ENCODE peak calls at places on chromosomes 6 and 20, in ten cellular contexts. I is AG08396; Q is stimulated activated CD4-positive, alpha-beta T cell treated with anti-CD3 and anti-CD28 coated beads, TNF-alpha, amount 100 ng/mL, for 48 hours; K is fibroblast of mammary gland; S is amygdala; R is left lung; X is iPS-NIHi11; V is activated CD4-positive, alpha-beta memory T cell treated with anti-CD3 and anti-CD28 coated beads for 36 hours; M is B cell; G is cerebellar cortex. N is an unnamed sample.

GRCh38 chr20:5827098-5827853 is 77.1 kb downstream of the SHLD1 start:
- DNase-seq in I (no peak), Q (no peak), K (no peak), S (no peak), R (no peak), X (no peak), V (no peak), M (no peak), G (peak; percentile 63), N (peak; percentile 31)

GRCh38 chr6:87982134-87982533 is 65.5 kb upstream of the SPACA1 start:
- DNase-seq in I (no peak), Q (no peak), K (peak; percentile 27), S (no peak), R (no peak), X (no peak), V (no peak), M (no peak), G (no peak), N (no peak)

GRCh38 chr20:58662142-58662473 is 11.0 kb downstream of the STX16 start:
- DNase-seq in I (no peak), Q (no peak), K (no peak), S (no peak), R (no peak), X (no peak), V (no peak), M (no peak), G (no peak), N (no peak)

GRCh38 chr6:150557043-150557599 is 42.6 kb upstream of the PLEKHG1 start:
- DNase-seq in I (no peak), Q (no peak), K (no peak), S (no peak), R (no peak), X (no peak), V (no peak), M (no peak), G (no peak), N (no peak)

GRCh38 chr6:14166821-14167220 is 49.2 kb downstream of the CD83 start:
- DNase-seq in I (no peak), Q (no peak), K (no peak), S (no peak), R (no peak), X (no peak), V (no peak), M (no peak), G (no peak), N (no peak)

GRCh38 chr6:63022631-63023030 is 188.6 kb upstream of the FKBP1C start:
- DNase-seq in I (no peak), Q (no peak), K (no peak), S (no peak), R (no peak), X (no peak), V (no peak), M (no peak), G (no peak), N (no peak)

GRCh38 chr6:100881707-100882040 is 545 bp upstream of the ASCC3 start:
- DNase-seq in I (peak; percentile 7), Q (no peak), K (peak; percentile 13), S (no peak), R (no peak), X (no peak), V (no peak), M (no peak), G (no peak), N (no peak)

GRCh38 chr20:24698706-24699206 is 229.3 kb downstream of the SYNDIG1 start:
- DNase-seq in I (no peak), Q (no peak), K (no peak), S (no peak), R (no peak), X (no peak), V (no peak), M (no peak), G (no peak), N (no peak)

GRCh38 chr20:62342910-62343309 is 24.2 kb downstream of the LAMA5 start:
- DNase-seq in I (no peak), Q (no peak), K (no peak), S (no peak), R (peak; percentile 4), X (no peak), V (no peak), M (no peak), G (no peak), N (no peak)

GRCh38 chr6:116550796-116551195 is 2.8 kb upstream of the CALHM4 start:
- DNase-seq in I (no peak), Q (no peak), K (no peak), S (no peak), R (no peak), X (no peak), V (no peak), M (no peak), G (no peak), N (no peak)

GRCh38 chr6:4008324-4009047 is 70.5 kb downstream of the FAM217A start:
- DNase-seq in I (peak; percentile 53), Q (no peak), K (peak; percentile 87), S (no peak), R (no peak), X (no peak), V (no peak), M (peak; percentile 51), G (peak; percentile 52), N (no peak)

GRCh38 chr20:36950432-36951197 is 893 bp downstream of the SAMHD1 start:
- DNase-seq in I (peak; percentile 38), Q (no peak), K (peak; percentile 49), S (no peak), R (peak; percentile 80), X (peak; percentile 42), V (peak; percentile 57), M (peak; percentile 15), G (peak; percentile 62), N (peak; percentile 64)

GRCh38 chr6:89939144-89939543 is 44.9 kb downstream of the GJA10 start:
- DNase-seq in I (no peak), Q (no peak), K (no peak), S (no peak), R (no peak), X (no peak), V (no peak), M (no peak), G (no peak), N (no peak)

GRCh38 chr6:124956018-124956417 is 6.2 kb upstream of the RNF217 start:
- DNase-seq in I (no peak), Q (no peak), K (no peak), S (no peak), R (peak; percentile 41), X (no peak), V (no peak), M (no peak), G (no peak), N (no peak)

GRCh38 chr6:130796313-130796905 is 30.8 kb upstream of the SMLR1 start:
- DNase-seq in I (peak; percentile 69), Q (no peak), K (peak; percentile 81), S (no peak), R (no peak), X (no peak), V (no peak), M (no peak), G (no peak), N (no peak)

GRCh38 chr6:76697585-76697984 is 625.1 kb upstream of the IMPG1 start:
- DNase-seq in I (peak; percentile 2), Q (no peak), K (peak; percentile 28), S (no peak), R (no peak), X (peak; percentile 26), V (no peak), M (no peak), G (no peak), N (no peak)

GRCh38 chr6:27736686-27737085 is 175.5 kb downstream of the OR2B2 start:
- DNase-seq in I (no peak), Q (no peak), K (no peak), S (no peak), R (no peak), X (no peak), V (no peak), M (no peak), G (no peak), N (no peak)

GRCh38 chr6:127606131-127606562 is 29.2 kb downstream of the C6orf58 start:
- DNase-seq in I (peak; percentile 18), Q (no peak), K (peak; percentile 57), S (no peak), R (no peak), X (peak; percentile 48), V (no peak), M (no peak), G (peak; percentile 31), N (peak; percentile 3)

GRCh38 chr6:47187883-47188587 is 121.7 kb downstream of the TNFRSF21 start:
- DNase-seq in I (no peak), Q (no peak), K (peak; percentile 69), S (no peak), R (no peak), X (no peak), V (no peak), M (no peak), G (no peak), N (no peak)

GRCh38 chr6:93317587-93317986 is 101.8 kb downstream of the EPHA7 start:
- DNase-seq in I (no peak), Q (no peak), K (no peak), S (no peak), R (no peak), X (no peak), V (no peak), M (no peak), G (no peak), N (no peak)

GRCh38 chr20:6067765-6068318 is 14.0 kb upstream of the LRRN4 start:
- DNase-seq in I (no peak), Q (no peak), K (no peak), S (no peak), R (no peak), X (no peak), V (no peak), M (no peak), G (no peak), N (no peak)

GRCh38 chr6:135871878-135872277 is 20.4 kb downstream of the PDE7B start:
- DNase-seq in I (no peak), Q (no peak), K (peak; percentile 67), S (no peak), R (no peak), X (no peak), V (no peak), M (no peak), G (no peak), N (no peak)

GRCh38 chr20:47396762-47397476 is 40.4 kb upstream of the ZMYND8 start:
- DNase-seq in I (no peak), Q (no peak), K (no peak), S (no peak), R (no peak), X (no peak), V (no peak), M (no peak), G (no peak), N (no peak)

GRCh38 chr6:165245287-165245686 is 64.1 kb downstream of the C6orf118 start:
- DNase-seq in I (no peak), Q (no peak), K (peak; percentile 42), S (no peak), R (no peak), X (no peak), V (no peak), M (no peak), G (peak; percentile 67), N (no peak)

N was measured in activated CD8-positive, alpha-beta T cell treated with anti-CD3 and anti-CD28 coated beads for 36 hours.